ENCODE peak calls at places on chromosomes 13 and 19, in eight cellular contexts. K is adrenal gland, D is left ventricle myocardium inferior, O is cardiac muscle cell, L is tibial artery, H is SK-N-SH, J is H9, N is heart right ventricle. V is an unnamed sample.
A peak's percentile ranks its signal among the peaks of the same experiment; 100 is the strongest.

GRCh38 chr19:16470911-16471811 is 609 bp downstream of the EPS15L1 start:
- DNase-seq in J (no peak), H (no peak), N (no peak), O (no peak), L (peak; percentile 36), K (peak; percentile 63), D (no peak), V (no peak)

GRCh38 chr13:113109151-113110047 is 3.8 kb downstream of the F7 start:
- DNase-seq in L (no peak), D (peak; percentile 13), J (peak; percentile 53), O (no peak), K (no peak), N (no peak), H (no peak), V (peak; percentile 48)

GRCh38 chr13:30585748-30586262 is 31.9 kb upstream of the USPL1 start:
- DNase-seq in N (no peak), J (no peak), K (peak; percentile 51), L (no peak), O (no peak), H (no peak), D (no peak), V (no peak)

GRCh38 chr13:66559093-66559492 is 671.0 kb downstream of the PCDH9 start:
- DNase-seq in H (no peak), N (no peak), L (no peak), O (no peak), J (no peak), D (no peak), K (no peak), V (no peak)

GRCh38 chr13:110246530-110246929 is 60.4 kb downstream of the COL4A1 start:
- DNase-seq in J (no peak), H (no peak), O (no peak), L (no peak), D (no peak), K (no peak), N (no peak), V (no peak)

GRCh38 chr13:113491418-113491883 is 940 bp upstream of the DCUN1D2 start:
- DNase-seq in H (peak; percentile 78), D (peak; percentile 45), J (no peak), L (no peak), N (peak; percentile 40), O (peak; percentile 47), K (peak; percentile 66), V (peak; percentile 53)

GRCh38 chr19:41908724-41909464 is 19.4 kb downstream of the ERFL start:
- DNase-seq in J (no peak), H (no peak), D (no peak), L (no peak), K (no peak), N (no peak), O (no peak), V (no peak)

GRCh38 chr13:51782026-51782710 is 21.8 kb downstream of the DHRS12 start:
- DNase-seq in H (no peak), N (no peak), J (no peak), K (no peak), L (no peak), O (no peak), D (no peak), V (no peak)

GRCh38 chr13:23866420-23867026 is 22.7 kb downstream of the MIPEP start:
- DNase-seq in N (no peak), J (no peak), O (no peak), K (no peak), D (no peak), H (no peak), L (no peak), V (no peak)

GRCh38 chr13:113832204-113832603 is 31.7 kb downstream of the GAS6 start:
- DNase-seq in D (no peak), H (no peak), O (no peak), K (no peak), J (no peak), N (no peak), L (no peak), V (no peak)

GRCh38 chr19:2663920-2664571 is 38.4 kb downstream of the GNG7 start:
- DNase-seq in H (peak; percentile 17), D (peak; percentile 84), L (no peak), O (peak; percentile 68), K (no peak), N (peak; percentile 74), J (no peak), V (peak; percentile 91)

GRCh38 chr19:55032170-55032569 is 5.9 kb downstream of the GP6 start:
- DNase-seq in N (no peak), L (no peak), K (no peak), O (no peak), D (no peak), H (no peak), J (no peak), V (no peak)

GRCh38 chr13:78625384-78625783 is 22.0 kb upstream of the POU4F1 start:
- DNase-seq in K (no peak), H (no peak), J (no peak), L (no peak), O (no peak), N (no peak), D (no peak), V (no peak)

GRCh38 chr13:24280722-24281121 is 28.7 kb upstream of the C1QTNF9 start:
- DNase-seq in K (peak; percentile 56), H (no peak), N (no peak), J (no peak), L (no peak), O (no peak), D (no peak), V (no peak)

GRCh38 chr19:1085676-1086442 is 9.3 kb downstream of the POLR2E start:
- DNase-seq in L (no peak), O (no peak), K (no peak), J (no peak), H (no peak), D (no peak), N (no peak), V (no peak)

GRCh38 chr19:1088419-1089066 is 6.6 kb downstream of the POLR2E start:
- DNase-seq in H (no peak), J (no peak), K (no peak), D (no peak), N (no peak), L (no peak), O (no peak), V (no peak)

GRCh38 chr19:1085053-1085658 is 10.0 kb downstream of the POLR2E start:
- DNase-seq in K (no peak), L (no peak), D (no peak), N (no peak), J (no peak), O (no peak), H (no peak), V (no peak)

GRCh38 chr19:1087813-1088418 is 7.3 kb downstream of the POLR2E start:
- DNase-seq in J (no peak), K (no peak), H (no peak), O (no peak), N (no peak), L (peak; percentile 80), D (no peak), V (peak; percentile 68)

GRCh38 chr19:1086618-1087017 is 8.6 kb downstream of the POLR2E start:
- DNase-seq in K (no peak), O (no peak), D (no peak), J (no peak), N (no peak), L (no peak), H (no peak), V (no peak)
- H3K27ac ChIP-seq in K (no peak overlapping the region), O (peak overlapping the region; percentile 23), D (no peak overlapping the region), J (no peak overlapping the region), N (no peak overlapping the region), L (no peak overlapping the region), H (no peak overlapping the region), V (no peak overlapping the region)

DNA sequence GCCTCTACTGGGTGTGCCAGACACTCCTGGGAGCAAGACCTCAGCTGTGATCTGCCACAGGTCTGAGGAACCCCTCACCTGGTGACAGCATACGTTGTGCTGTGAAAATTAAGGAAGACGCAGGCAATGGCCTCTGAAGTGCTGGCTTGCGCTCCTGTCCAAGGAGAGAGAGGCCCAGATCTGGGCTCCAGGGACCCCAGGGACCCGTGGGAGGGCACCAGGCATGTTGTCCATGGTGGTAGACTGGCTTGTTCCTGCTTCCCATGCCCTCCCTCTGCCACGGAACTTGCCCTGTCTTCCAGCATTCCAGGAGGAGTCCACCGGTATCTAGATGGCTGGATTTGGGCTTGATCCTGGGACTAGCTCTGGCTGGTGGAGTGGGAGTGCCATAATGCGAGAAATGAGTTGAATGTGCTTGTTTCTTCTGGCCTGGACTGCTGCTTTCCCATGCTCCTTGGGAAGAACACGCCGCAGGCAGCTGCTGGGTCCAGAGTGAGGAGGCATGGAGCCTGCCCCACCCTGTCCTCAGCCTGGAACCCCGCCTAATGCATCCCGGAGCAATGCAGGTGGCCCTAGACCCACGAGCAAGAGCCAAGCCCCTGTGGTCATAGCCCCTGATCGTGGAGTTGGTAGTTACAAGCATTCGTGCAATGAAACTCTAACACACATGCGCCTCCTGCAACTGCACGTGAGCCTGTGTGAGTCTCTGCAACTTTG is 190.2 kb downstream of the TEX29 start:
- DNase-seq in N (no peak), J (no peak), D (no peak), L (no peak), O (no peak), H (no peak), K (no peak), V (no peak)
- H3K9me3 ChIP-seq in N (no peaks in the 10 kb centered on the region), J (no peaks in the 10 kb centered on the region), D (no peaks in the 10 kb centered on the region), L (no peaks in the 10 kb centered on the region), O (no peaks in the 10 kb centered on the region), H (no peaks in the 10 kb centered on the region), K (no peaks in the 10 kb centered on the region), V (no peaks in the 10 kb centered on the region)

DNA sequence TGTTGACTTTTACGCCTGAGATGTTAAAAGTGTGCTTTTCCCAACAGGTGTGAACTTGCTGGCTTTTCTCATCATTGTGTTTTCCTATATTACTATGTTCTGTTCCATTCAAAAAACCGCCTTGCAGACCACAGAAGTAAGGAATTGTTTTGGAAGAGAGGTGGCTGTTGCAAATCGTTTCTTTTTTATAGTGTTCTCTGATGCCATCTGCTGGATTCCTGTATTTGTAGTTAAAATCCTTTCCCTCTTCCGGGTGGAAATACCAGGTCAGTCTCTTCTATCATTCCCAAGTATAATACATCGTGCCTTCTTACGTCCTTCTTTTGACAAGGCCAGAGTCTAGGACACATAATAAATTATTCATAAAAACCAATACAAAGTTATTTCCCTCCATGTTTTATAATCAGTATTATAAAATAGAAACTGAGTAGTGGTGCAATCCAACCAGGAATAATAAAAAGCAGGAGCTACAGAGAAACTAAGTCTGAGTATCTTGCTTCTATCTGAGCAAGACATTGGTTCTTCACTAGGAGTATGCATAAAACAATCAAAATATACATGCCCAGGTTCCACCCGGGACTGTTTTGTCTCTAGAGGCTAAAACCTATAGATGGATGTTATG is 57.9 kb downstream of the RXFP2 start:
- DNase-seq in O (peak; percentile 26), N (no peak), K (no peak), H (peak; percentile 61), J (no peak), L (no peak), D (no peak), V (no peak)
- TF ChIP-seq CTCF in O (peak; percentile 57), N (peak; percentile 56), K (peak; percentile 6), H (peak; percentile 68), J (peak; percentile 63), L (peak; percentile 50), D (peak; percentile 56), V (peak; percentile 35)

DNA sequence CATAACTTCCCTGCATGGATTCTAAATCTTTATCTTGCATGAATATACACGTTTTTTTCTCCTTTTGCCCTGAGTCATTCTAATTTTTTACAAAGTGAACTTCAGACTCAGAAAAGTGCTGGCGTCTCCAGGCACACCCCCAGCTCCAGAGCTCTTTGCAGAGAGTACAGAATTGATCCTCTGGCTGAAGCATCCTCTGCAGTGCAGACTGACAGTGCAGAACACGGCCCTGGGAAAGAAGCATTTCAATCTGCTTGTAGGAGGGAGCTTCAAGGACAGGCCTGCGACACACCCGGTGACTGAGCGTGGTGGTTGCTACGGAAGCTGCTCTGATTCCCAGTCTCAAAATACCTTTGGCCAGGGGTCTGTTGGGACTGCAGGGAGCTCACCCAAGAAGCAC is 228.1 kb downstream of the FGF9 start:
- DNase-seq in J (peak; percentile 23), K (peak; percentile 31), N (no peak), L (no peak), O (no peak), H (no peak), D (no peak), V (no peak)
- H3K27ac ChIP-seq in J (no peak overlapping the region), K (no peak overlapping the region), N (no peak overlapping the region), L (no peak overlapping the region), O (no peak overlapping the region), H (no peak overlapping the region), D (no peak overlapping the region), V (no peak overlapping the region)